ENCODE peak calls at places on chromosomes 2 and 18, in nine cellular contexts. D is A549, A is left ventricle myocardium inferior, W is prostate gland, E is spleen, Q is IMR-90, M is body of pancreas, G is K562, B is Peyer's patch. V is an unnamed sample.

GRCh38 chr18:60534539-60534938 is 162.0 kb upstream of the MC4R start:
- DNase-seq in D (no peak), A (no peak), W (no peak), E (no peak), Q (peak; percentile 24), M (no peak), G (no peak), B (no peak), V (no peak)

GRCh38 chr2:182359027-182360011 is 67.5 kb downstream of the PDE1A start:
- DNase-seq in D (peak; percentile 73), A (no peak), W (no peak), E (no peak), Q (peak; percentile 72), M (no peak), G (no peak), B (no peak), V (no peak)

GRCh38 chr18:7980661-7981060 is 413.5 kb downstream of the PTPRM start:
- DNase-seq in D (no peak), A (no peak), W (no peak), E (no peak), Q (no peak), M (no peak), G (no peak), B (no peak), V (no peak)

GRCh38 chr2:234241656-234242445 is 191.3 kb downstream of the SPP2 start:
- DNase-seq in D (peak; percentile 85), A (no peak), W (no peak), E (no peak), Q (peak; percentile 77), M (no peak), G (no peak), B (no peak), V (no peak)

GRCh38 chr18:62760403-62760734 is 45.0 kb downstream of the PHLPP1 start:
- DNase-seq in D (no peak), A (no peak), W (no peak), E (no peak), Q (no peak), M (no peak), G (no peak), B (no peak), V (no peak)

GRCh38 chr2:68824831-68825230 is 46.4 kb downstream of the BMP10 start:
- DNase-seq in D (no peak), A (no peak), W (no peak), E (no peak), Q (peak; percentile 71), M (no peak), G (no peak), B (no peak), V (no peak)

GRCh38 chr2:33084433-33084832 is 137.7 kb downstream of the LTBP1 start:
- DNase-seq in D (no peak), A (no peak), W (no peak), E (no peak), Q (no peak), M (no peak), G (no peak), B (no peak), V (no peak)

GRCh38 chr18:35880788-35881455 is 91.6 kb upstream of the RMP24 start:
- DNase-seq in D (no peak), A (no peak), W (no peak), E (no peak), Q (no peak), M (no peak), G (no peak), B (no peak), V (no peak)

GRCh38 chr2:120899799-120900198 is 164.1 kb downstream of the GLI2 start:
- DNase-seq in D (no peak), A (no peak), W (no peak), E (no peak), Q (no peak), M (no peak), G (no peak), B (no peak), V (no peak)
- H3K4me1 ChIP-seq in D (peaks cover 32% of the 10 kb centered on the region), A (peaks cover 7% of the 10 kb centered on the region), W (no peaks in the 10 kb centered on the region), E (no peaks in the 10 kb centered on the region), Q (peaks cover 23% of the 10 kb centered on the region), M (no peaks in the 10 kb centered on the region), G (no peaks in the 10 kb centered on the region), B (no peaks in the 10 kb centered on the region), V (peaks cover 6% of the 10 kb centered on the region)

GRCh38 chr2:95380280-95380679 is 22.2 kb upstream of the FAHD2A start:
- DNase-seq in D (no peak), A (no peak), W (no peak), E (no peak), Q (no peak), M (no peak), G (no peak), B (no peak), V (no peak)

GRCh38 chr2:95377724-95378123 is 24.8 kb upstream of the FAHD2A start:
- DNase-seq in D (no peak), A (no peak), W (no peak), E (no peak), Q (no peak), M (no peak), G (no peak), B (no peak), V (no peak)

GRCh38 chr2:95380731-95381130 is 21.8 kb upstream of the FAHD2A start:
- DNase-seq in D (no peak), A (no peak), W (no peak), E (no peak), Q (no peak), M (no peak), G (no peak), B (no peak), V (no peak)

GRCh38 chr2:95381212-95382127 is 21.0 kb upstream of the FAHD2A start:
- DNase-seq in D (no peak), A (no peak), W (no peak), E (no peak), Q (no peak), M (no peak), G (no peak), B (no peak), V (no peak)

DNA sequence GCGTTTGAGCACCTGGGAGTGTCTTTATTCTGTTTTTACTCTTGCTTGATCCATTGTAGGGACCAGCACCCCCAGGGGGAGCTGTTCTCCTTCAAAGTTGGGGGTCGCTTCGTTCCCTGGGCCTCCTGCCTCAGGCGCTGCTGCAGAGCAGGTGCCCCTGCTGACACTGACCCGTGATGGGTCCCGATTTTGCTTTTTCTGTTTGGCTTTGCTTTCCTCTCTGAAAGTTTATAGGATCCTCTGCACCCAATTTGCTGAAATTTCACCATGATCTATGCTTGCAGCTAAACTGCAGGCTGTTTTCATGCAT is 22.9 kb upstream of the FAHD2A start:
- DNase-seq in D (no peak), A (no peak), W (no peak), E (no peak), Q (no peak), M (no peak), G (peak; percentile 44), B (no peak), V (peak; percentile 44)
- H3K4me3 ChIP-seq in D (no peak overlapping the region), A (no peak overlapping the region), W (no peak overlapping the region), E (no peak overlapping the region), Q (no peak overlapping the region), M (no peak overlapping the region), G (no peak overlapping the region), B (no peak overlapping the region), V (no peak overlapping the region)

GRCh38 chr2:109332880-109333279 is 203.9 kb downstream of the SH3RF3 start:
- DNase-seq in D (no peak), A (no peak), W (no peak), E (no peak), Q (no peak), M (no peak), G (no peak), B (no peak), V (no peak)

GRCh38 chr2:109331081-109331480 is 202.1 kb downstream of the SH3RF3 start:
- DNase-seq in D (no peak), A (no peak), W (no peak), E (no peak), Q (no peak), M (no peak), G (no peak), B (no peak), V (no peak)

GRCh38 chr2:109335586-109336266 is 206.7 kb downstream of the SH3RF3 start:
- DNase-seq in D (no peak), A (no peak), W (no peak), E (no peak), Q (peak; percentile 83), M (no peak), G (no peak), B (no peak), V (no peak)

GRCh38 chr2:109331864-109332848 is 203.2 kb downstream of the SH3RF3 start:
- DNase-seq in D (peak; percentile 36), A (peak; percentile 79), W (peak; percentile 41), E (peak; percentile 86), Q (peak; percentile 96), M (peak; percentile 49), G (no peak), B (peak; percentile 48), V (no peak)

DNA sequence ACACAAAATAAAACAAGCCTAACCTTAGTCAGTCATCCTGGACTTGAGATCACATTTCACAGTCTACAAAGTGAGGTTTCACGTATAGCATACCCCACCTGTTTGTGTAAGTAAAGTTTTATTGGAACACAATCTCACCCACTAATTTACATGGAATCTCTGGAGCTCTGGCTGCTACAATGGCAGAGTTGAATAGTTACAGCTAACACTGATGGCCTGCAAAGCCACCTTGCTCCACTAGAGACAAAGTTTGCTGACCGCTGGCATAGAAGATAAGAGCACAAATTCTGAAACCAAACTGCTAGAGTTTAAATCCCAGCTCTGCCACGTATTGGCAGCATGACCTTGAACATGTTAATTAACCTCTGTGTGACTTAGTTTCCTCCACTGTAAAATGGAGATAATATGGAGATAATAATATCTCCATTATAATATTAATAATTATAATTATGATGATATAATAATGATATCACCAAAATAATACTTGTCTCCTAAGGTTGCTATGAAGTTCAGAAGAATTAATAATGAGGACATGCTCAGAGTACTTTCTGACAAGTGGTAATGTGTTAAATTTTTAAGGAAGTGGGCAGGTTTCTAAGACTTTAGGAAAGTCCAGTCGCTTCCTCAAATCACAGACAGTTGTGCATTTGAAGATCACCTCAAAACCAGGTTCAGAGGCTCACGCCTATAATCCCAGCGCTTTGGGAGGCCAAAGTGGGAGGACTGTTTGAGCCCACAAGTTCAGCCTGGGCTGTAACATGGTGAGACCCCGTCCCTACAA is 204.6 kb downstream of the SH3RF3 start:
- DNase-seq in D (peak; percentile 8), A (no peak), W (no peak), E (no peak), Q (peak; percentile 47), M (no peak), G (no peak), B (no peak), V (no peak)
- TF ChIP-seq CTCF in D (no peak), A (peak; percentile 25), W (no peak), E (no peak), Q (peak; percentile 44), M (no peak), G (peak; percentile 12), B (peak; percentile 16), V (peak; percentile 28)

GRCh38 chr2:240581811-240582210 is 4.7 kb upstream of the CAPN10 start:
- DNase-seq in D (no peak), A (no peak), W (no peak), E (no peak), Q (no peak), M (no peak), G (no peak), B (no peak), V (no peak)

GRCh38 chr2:240583774-240584173 is 2.8 kb upstream of the CAPN10 start:
- DNase-seq in D (no peak), A (peak; percentile 3), W (no peak), E (peak; percentile 47), Q (no peak), M (no peak), G (no peak), B (no peak), V (no peak)

GRCh38 chr2:240585101-240585500 is 1.4 kb upstream of the CAPN10 start:
- DNase-seq in D (no peak), A (peak; percentile 6), W (no peak), E (peak; percentile 79), Q (no peak), M (no peak), G (no peak), B (peak; percentile 57), V (no peak)

GRCh38 chr2:240584486-240585031 is 2.0 kb upstream of the CAPN10 start:
- DNase-seq in D (no peak), A (peak; percentile 7), W (no peak), E (peak; percentile 80), Q (no peak), M (no peak), G (no peak), B (peak; percentile 46), V (no peak)

GRCh38 chr2:240582781-240583180 is 3.8 kb upstream of the CAPN10 start:
- DNase-seq in D (no peak), A (no peak), W (no peak), E (no peak), Q (no peak), M (no peak), G (no peak), B (no peak), V (no peak)
- H3K4me1 ChIP-seq in D (peaks cover 39% of the 10 kb centered on the region), A (peaks cover 68% of the 10 kb centered on the region), W (peaks cover 14% of the 10 kb centered on the region), E (peaks cover 69% of the 10 kb centered on the region), Q (peaks cover 22% of the 10 kb centered on the region), M (peaks cover 51% of the 10 kb centered on the region), G (peaks cover 66% of the 10 kb centered on the region), B (peaks cover 20% of the 10 kb centered on the region), V (no peaks in the 10 kb centered on the region)